ENCODE peak calls at places on chromosomes 12 and 14, in seven cellular contexts. Y, Q, M, U, H, V and P are unnamed samples.

GRCh38 chr12:482061-482460 is 22.3 kb downstream of the B4GALNT3 start:
- DNase-seq in H (no peak), V (no peak), M (no peak), U (no peak), Q (no peak), Y (peak; percentile 17), P (no peak)

GRCh38 chr12:18323159-18323558 is 61.8 kb downstream of the PIK3C2G start:
- DNase-seq in M (no peak), U (peak; percentile 19), H (no peak), Q (no peak), V (no peak), Y (no peak), P (no peak)

GRCh38 chr12:131103614-131104463 is 150.1 kb downstream of the ADGRD1 start:
- DNase-seq in H (peak; percentile 47), U (no peak), V (no peak), Y (peak; percentile 40), M (no peak), Q (no peak), P (no peak)

GRCh38 chr14:90483551-90483950 is 86.7 kb downstream of the CALM1 start:
- DNase-seq in V (no peak), Q (no peak), M (no peak), U (no peak), H (no peak), Y (peak; percentile 40), P (no peak)

GRCh38 chr14:77097006-77097688 is 911 bp upstream of the CIPC start:
- DNase-seq in U (no peak), Y (no peak), Q (peak; percentile 44), V (no peak), M (no peak), H (no peak), P (no peak)

GRCh38 chr14:52268191-52269061 is 928 bp downstream of the PTGDR start:
- DNase-seq in Y (peak; percentile 51), V (peak; percentile 2), Q (no peak), U (no peak), M (no peak), H (peak; percentile 66), P (peak; percentile 8)

GRCh38 chr14:105528197-105528858 is 1.9 kb downstream of the TMEM121 start:
- DNase-seq in U (peak; percentile 16), H (peak; percentile 73), V (peak; percentile 79), M (peak; percentile 66), Y (peak; percentile 64), Q (no peak), P (peak; percentile 71)

GRCh38 chr14:29895591-29896043 is 32.0 kb downstream of the PRKD1 start:
- DNase-seq in Y (no peak), U (no peak), M (no peak), Q (no peak), V (no peak), H (no peak), P (peak; percentile 36)

GRCh38 chr14:64438181-64438839 is 27.0 kb upstream of the AKAP5 start:
- DNase-seq in Y (no peak), Q (peak; percentile 81), H (no peak), M (no peak), V (no peak), U (peak; percentile 65), P (no peak)

GRCh38 chr12:19223018-19223417 is 93.5 kb downstream of the PLEKHA5 start:
- DNase-seq in M (no peak), H (no peak), V (no peak), Q (no peak), U (no peak), Y (no peak), P (peak; percentile 76)

GRCh38 chr12:80170915-80171314 is 71.6 kb downstream of the OTOGL start:
- DNase-seq in Y (no peak), H (no peak), M (no peak), U (no peak), V (no peak), Q (no peak), P (no peak)

GRCh38 chr12:106601031-106601430 is 18.2 kb downstream of the RFX4 start:
- DNase-seq in U (no peak), H (peak; percentile 60), Y (peak; percentile 84), Q (no peak), V (peak; percentile 36), M (no peak), P (peak; percentile 79)

GRCh38 chr12:28710882-28711281 is 438.2 kb upstream of the FAR2 start:
- DNase-seq in Q (peak; percentile 53), H (no peak), V (no peak), U (peak; percentile 80), Y (no peak), M (no peak), P (no peak)

GRCh38 chr12:128708789-128709188 is 115.0 kb downstream of the SLC15A4 start:
- DNase-seq in U (no peak), H (no peak), V (no peak), Q (no peak), Y (no peak), M (no peak), P (no peak)

GRCh38 chr12:4908694-4909396 is 860 bp upstream of the KCNA1 start:
- DNase-seq in V (peak; percentile 57), Y (peak; percentile 99), U (no peak), Q (no peak), H (peak; percentile 97), M (peak; percentile 57), P (peak; percentile 65)

GRCh38 chr12:56645717-56646446 is at the start of gene ATP5F1B:
- DNase-seq in V (peak; percentile 83), Y (peak; percentile 100), M (peak; percentile 80), H (peak; percentile 97), Q (peak; percentile 99), U (peak; percentile 100), P (peak; percentile 100)

GRCh38 chr12:121804417-121805111 is 755 bp downstream of the SETD1B start:
- DNase-seq in U (no peak), H (peak; percentile 50), M (no peak), Q (no peak), V (no peak), Y (no peak), P (peak; percentile 71)

GRCh38 chr14:92650581-92651105 is 97.8 kb downstream of the LGMN start:
- DNase-seq in H (no peak), V (no peak), M (no peak), Q (no peak), Y (no peak), U (no peak), P (no peak)

GRCh38 chr12:50132505-50133135 is 20.6 kb downstream of the COX14 start:
- DNase-seq in Q (peak; percentile 38), U (no peak), H (peak; percentile 68), M (no peak), Y (no peak), V (no peak), P (peak; percentile 75)

GRCh38 chr12:49088190-49088931 is 6.2 kb downstream of the DHH start:
- DNase-seq in Q (peak; percentile 78), V (peak; percentile 76), Y (peak; percentile 90), H (peak; percentile 85), U (peak; percentile 72), M (peak; percentile 62), P (peak; percentile 91)

GRCh38 chr14:73764881-73765280 is 50.7 kb upstream of the PNMA1 start:
- DNase-seq in Y (no peak), Q (no peak), H (no peak), U (no peak), V (no peak), M (no peak), P (peak; percentile 44)

GRCh38 chr12:3882896-3883564 is 9.8 kb upstream of the PARP11 start:
- DNase-seq in V (no peak), M (no peak), Y (no peak), U (no peak), H (no peak), Q (no peak), P (peak; percentile 92)

GRCh38 chr12:100141666-100141997 is 1.0 kb downstream of the BLTP3B start:
- DNase-seq in M (no peak), U (peak; percentile 69), H (no peak), Q (peak; percentile 79), Y (no peak), V (no peak), P (no peak)